ENCODE peak calls at places on chromosomes 5 and 9, in five cellular contexts. U, M, E, Y and C are unnamed samples.

GRCh38 chr9:136326061-136326776 is 1.1 kb upstream of the GPSM1 start:
- DNase-seq in Y (no peak), E (no peak), M (peak), U (peak), C (no peak)

GRCh38 chr5:86482008-86482407 is 135.7 kb upstream of the COX7C start:
- DNase-seq in E (no peak), Y (no peak), M (no peak), U (no peak), C (no peak)

GRCh38 chr5:172561151-172561550 is 79.9 kb upstream of the NEURL1B start:
- DNase-seq in U (no peak), E (no peak), Y (no peak), M (no peak), C (no peak)

GRCh38 chr5:82388186-82388585 is 110.0 kb upstream of the RPS23 start:
- DNase-seq in M (peak), E (no peak), Y (no peak), U (no peak), C (no peak)

GRCh38 chr9:133225171-133226011 is 16.3 kb upstream of the OBP2B start:
- DNase-seq in E (no peak), M (no peak), Y (no peak), U (no peak), C (no peak)

GRCh38 chr9:90038778-90039177 is 434.0 kb downstream of the GADD45G start:
- DNase-seq in U (peak), E (no peak), M (no peak), Y (no peak), C (no peak)

GRCh38 chr5:98428806-98429205 is 344.7 kb upstream of the RGMB start:
- DNase-seq in M (no peak), Y (no peak), E (no peak), U (peak), C (no peak)

GRCh38 chr5:132275367-132276220 is 18.1 kb downstream of the PDLIM4 start:
- DNase-seq in E (no peak), M (no peak), U (no peak), Y (no peak), C (no peak)

GRCh38 chr9:125427556-125427955 is 165.9 kb downstream of the GAPVD1 start:
- DNase-seq in U (no peak), Y (no peak), M (no peak), E (no peak), C (no peak)

GRCh38 chr5:17910318-17910717 is 276.1 kb downstream of the TAF11L14 start:
- DNase-seq in U (no peak), E (no peak), M (no peak), Y (no peak), C (no peak)

GRCh38 chr5:124748687-124749594 is 2.5 kb upstream of the ZNF608 start:
- DNase-seq in Y (no peak), E (peak), U (no peak), M (no peak), C (peak)

GRCh38 chr9:72537011-72537545 is 15.7 kb downstream of the TMC1 start:
- DNase-seq in Y (no peak), E (no peak), U (no peak), M (no peak), C (no peak)

GRCh38 chr9:111926421-111926875 is 29.8 kb downstream of the UGCG start:
- DNase-seq in M (peak), Y (peak), E (no peak), U (no peak), C (peak)

GRCh38 chr9:70130266-70130665 is 86.6 kb downstream of the MAMDC2 start:
- DNase-seq in E (no peak), M (no peak), Y (no peak), U (no peak), C (no peak)

GRCh38 chr9:36301227-36301626 is 43.0 kb upstream of the GNE start:
- DNase-seq in M (no peak), Y (no peak), E (no peak), U (no peak), C (no peak)

GRCh38 chr5:41587668-41588067 is 77.3 kb upstream of the PLCXD3 start:
- DNase-seq in U (no peak), E (no peak), M (no peak), Y (no peak), C (no peak)

GRCh38 chr9:96400132-96400910 is 16.8 kb upstream of the SLC35D2 start:
- DNase-seq in M (no peak), U (no peak), Y (no peak), E (no peak), C (no peak)

GRCh38 chr5:52693279-52693678 is 94.4 kb upstream of the ITGA1 start:
- DNase-seq in U (no peak), Y (peak), M (no peak), E (no peak), C (no peak)

GRCh38 chr5:79759436-79759835 is 69.8 kb downstream of the CMYA5 start:
- DNase-seq in M (peak), E (no peak), Y (no peak), U (no peak), C (no peak)

GRCh38 chr9:104860280-104860679 is 67.7 kb downstream of the ABCA1 start:
- DNase-seq in U (no peak), M (no peak), Y (no peak), E (no peak), C (no peak)

GRCh38 chr9:20604561-20604960 is 17.7 kb downstream of the MLLT3 start:
- DNase-seq in U (no peak), E (no peak), M (no peak), Y (no peak), C (no peak)

GRCh38 chr5:130992621-130993020 is 172.4 kb downstream of the HINT1 start:
- DNase-seq in E (no peak), Y (no peak), U (no peak), M (no peak), C (no peak)

GRCh38 chr5:127447822-127448221 is 69.6 kb upstream of the PRRC1 start:
- DNase-seq in Y (no peak), M (no peak), U (no peak), E (no peak), C (no peak)

GRCh38 chr5:105506692-105507277 is 1944.2 kb upstream of the NUDT12 start:
- DNase-seq in M (no peak), E (no peak), Y (no peak), U (no peak), C (no peak)

GRCh38 chr5:1516615-1517601 is 6.9 kb downstream of the LPCAT1 start:
- DNase-seq in U (peak), E (peak), Y (no peak), M (peak), C (peak)

GRCh38 chr9:8750639-8751041 is 951.1 kb upstream of the DMAC1 start:
- DNase-seq in M (no peak), U (no peak), E (no peak), Y (no peak), C (no peak)

GRCh38 chr9:127370651-127371648 is 26.0 kb upstream of the SLC2A8 start:
- DNase-seq in E (no peak), Y (no peak), U (no peak), M (no peak), C (no peak)

GRCh38 chr9:113464286-113464660 is 746 bp downstream of the RGS3 start:
- DNase-seq in M (no peak), Y (no peak), U (peak), E (no peak), C (no peak)

GRCh38 chr5:54088081-54088480 is 222.3 kb downstream of the ARL15 start:
- DNase-seq in M (no peak), E (no peak), U (no peak), Y (no peak), C (no peak)

GRCh38 chr9:114096041-114096511 is 3.0 kb downstream of the KIF12 start:
- DNase-seq in E (peak), U (no peak), Y (no peak), M (no peak), C (no peak)

GRCh38 chr9:136978073-136978864 is 965 bp downstream of the PTGDS start:
- DNase-seq in E (peak), U (no peak), Y (peak), M (no peak), C (no peak)

GRCh38 chr5:102811962-102812361 is 56.9 kb downstream of the PAM start:
- DNase-seq in U (no peak), Y (no peak), E (no peak), M (no peak), C (no peak)

GRCh38 chr5:173143567-173143966 is 764 bp upstream of the BNIP1 start:
- DNase-seq in U (no peak), M (no peak), Y (no peak), E (no peak), C (no peak)

GRCh38 chr5:73544429-73545402 is 20.7 kb downstream of the ANKRA2 start:
- DNase-seq in U (no peak), Y (no peak), M (no peak), E (peak), C (no peak)

GRCh38 chr9:7234144-7234543 is 476.4 kb downstream of the KDM4C start:
- DNase-seq in M (no peak), U (no peak), Y (no peak), E (no peak), C (no peak)

GRCh38 chr5:113682497-113683136 is 169.1 kb downstream of the YTHDC2 start:
- DNase-seq in U (no peak), E (no peak), M (no peak), Y (no peak), C (no peak)

GRCh38 chr5:54905942-54906537 is 79.4 kb downstream of the ESM1 start:
- DNase-seq in Y (peak), U (no peak), M (peak), E (no peak), C (no peak)

GRCh38 chr9:129996161-129996849 is 46.7 kb downstream of the FNBP1 start:
- DNase-seq in Y (no peak), U (no peak), M (no peak), E (no peak), C (no peak)

GRCh38 chr5:80055491-80056170 is 20.5 kb downstream of the THBS4 start:
- DNase-seq in U (peak), Y (no peak), M (no peak), E (no peak), C (no peak)

GRCh38 chr9:131982683-131983239 is 96.9 kb downstream of the MED27 start:
- DNase-seq in M (no peak), E (no peak), U (no peak), Y (no peak), C (no peak)

GRCh38 chr9:94554439-94555331 is at the start of gene PCAT7:
- DNase-seq in E (peak), Y (no peak), U (peak), M (no peak), C (no peak)

GRCh38 chr9:94554078-94554438 is 825 bp upstream of the PCAT7 start:
- DNase-seq in U (no peak), M (no peak), E (no peak), Y (no peak), C (no peak)

GRCh38 chr9:94553029-94553938 is 1.6 kb upstream of the PCAT7 start:
- DNase-seq in E (no peak), M (no peak), U (no peak), Y (no peak), C (no peak)
- TF ChIP-seq CTCF in E (no peak), M (no peak), U (no peak), Y (no peak), C (no peak)

GRCh38 chr9:38641985-38642864 is 21.8 kb upstream of the ANKRD18A start:
- DNase-seq in M (no peak), U (peak), Y (no peak), E (no peak), C (no peak)
- TF ChIP-seq CTCF in M (peak), U (peak), Y (peak), E (peak), C (no peak)

GRCh38 chr5:139397921-139398320 is 3.0 kb upstream of the PROB1 start:
- DNase-seq in U (no peak), Y (no peak), E (no peak), M (no peak), C (no peak)

GRCh38 chr5:139394123-139394653 is 716 bp downstream of the PROB1 start:
- DNase-seq in M (no peak), Y (peak), U (no peak), E (peak), C (peak)

GRCh38 chr5:139394654-139395566 is at the start of gene PROB1:
- DNase-seq in Y (no peak), U (no peak), E (no peak), M (no peak), C (no peak)

GRCh38 chr5:139396691-139397090 is 1.8 kb upstream of the PROB1 start:
- DNase-seq in Y (no peak), U (no peak), E (no peak), M (no peak), C (no peak)

DNA sequence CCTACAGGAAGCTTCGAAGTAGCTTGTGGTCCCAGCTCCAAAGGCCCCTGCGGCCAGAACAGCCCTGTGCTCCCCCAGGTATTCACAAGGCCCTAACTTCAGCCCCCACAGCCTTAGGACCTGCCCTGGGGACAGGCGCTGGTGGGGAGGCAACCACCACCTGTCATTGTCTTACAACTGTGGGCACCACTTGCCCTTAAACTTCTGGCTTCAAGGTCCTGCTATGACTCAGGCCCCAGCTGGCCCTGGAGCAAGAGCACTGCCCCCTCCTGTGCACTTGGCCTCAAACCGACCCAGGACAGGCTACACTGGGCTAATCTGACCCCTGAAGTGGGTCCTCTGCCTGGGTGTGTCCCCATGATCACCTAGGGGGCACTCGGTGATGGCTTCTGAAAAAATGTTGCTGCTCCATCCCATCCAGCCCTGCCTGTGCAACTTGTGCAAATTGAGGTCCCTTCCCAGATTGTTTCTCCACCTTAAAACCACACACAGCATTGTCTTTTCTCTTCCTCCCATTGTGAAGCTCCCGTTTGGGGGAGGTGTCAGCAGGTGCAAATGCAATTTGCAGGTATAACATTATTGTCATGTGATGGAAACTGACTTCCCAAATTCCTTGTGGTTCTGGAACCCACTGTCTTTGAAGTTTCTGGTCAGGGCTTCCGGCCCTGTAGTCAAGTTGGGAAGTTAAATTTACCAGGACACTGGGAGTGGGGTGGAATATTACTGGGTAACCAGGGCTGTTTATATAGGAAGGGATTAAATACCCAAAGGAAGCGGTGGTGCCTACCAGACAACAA is 1.1 kb upstream of the PROB1 start:
- DNase-seq in E (no peak), M (no peak), U (no peak), Y (no peak), C (no peak)
- TF ChIP-seq CTCF in E (no peak), M (no peak), U (no peak), Y (no peak), C (no peak)

GRCh38 chr5:137500616-137501225 is 1.6 kb upstream of the SPOCK1 start:
- DNase-seq in E (no peak), Y (no peak), U (no peak), M (no peak), C (no peak)

GRCh38 chr5:137498301-137498735 is 808 bp downstream of the SPOCK1 start:
- DNase-seq in E (peak), Y (no peak), U (no peak), M (no peak), C (no peak)

GRCh38 chr5:137496919-137497318 is 2.2 kb downstream of the SPOCK1 start:
- DNase-seq in Y (no peak), U (no peak), E (no peak), M (peak), C (no peak)

GRCh38 chr5:137498736-137499505 is at the start of gene SPOCK1:
- DNase-seq in Y (peak), E (peak), U (peak), M (peak), C (peak)

GRCh38 chr5:137497396-137498290 is 1.5 kb downstream of the SPOCK1 start:
- DNase-seq in M (no peak), Y (no peak), E (peak), U (no peak), C (no peak)
- TF ChIP-seq CTCF in M (peak), Y (no peak), E (no peak), U (peak), C (no peak)

DNA sequence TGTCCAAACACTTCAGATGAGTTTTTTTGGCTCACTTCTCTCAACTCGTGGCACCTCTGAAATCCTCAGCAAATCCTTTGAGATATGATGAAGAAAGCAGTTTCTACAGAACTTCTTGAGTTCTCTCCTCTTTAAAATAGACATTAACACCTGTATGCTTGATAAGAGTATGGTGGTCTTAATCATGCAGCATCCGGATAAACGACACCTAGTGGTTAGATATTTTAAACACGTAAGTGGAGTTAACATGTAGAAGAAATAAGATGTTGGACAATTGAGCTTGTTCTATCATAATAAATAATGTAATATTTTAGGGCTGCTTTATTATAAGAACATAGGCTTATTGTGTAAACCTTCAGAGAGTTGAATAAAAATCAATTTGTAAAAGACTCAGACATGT is 324.8 kb downstream of the CYLC2 start:
- DNase-seq in E (no peak), Y (no peak), U (no peak), M (no peak), C (no peak)
- TF ChIP-seq CTCF in E (no peak), Y (no peak), U (no peak), M (no peak), C (no peak)

DNA sequence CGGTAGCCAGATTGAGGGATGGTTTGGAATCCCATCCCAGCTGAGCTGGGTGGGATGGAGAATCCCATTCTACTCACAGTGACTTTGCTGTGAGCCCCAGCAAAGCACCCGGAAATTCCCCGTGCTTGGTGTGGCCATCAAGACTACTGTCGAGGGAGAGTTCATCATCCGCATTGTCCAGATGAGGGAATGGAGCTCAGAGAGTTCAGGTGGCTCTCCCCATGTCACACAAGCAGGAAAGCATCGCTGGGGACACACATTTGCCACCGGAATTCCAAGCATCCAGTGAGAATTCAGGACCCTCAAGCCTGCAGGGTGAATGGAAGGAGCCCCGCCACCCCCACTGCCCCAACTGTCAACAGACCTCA is 54.4 kb downstream of the HRH2 start:
- DNase-seq in M (no peak), U (no peak), Y (no peak), E (peak), C (no peak)
- TF ChIP-seq CTCF in M (no peak), U (no peak), Y (no peak), E (no peak), C (no peak)